ENCODE peak calls at places on chromosomes 3 and 15, in four cellular contexts. One of them, this sample, is unnamed. For H3K27me3, the result is how much of the 10 kb centered on the place peaks cover.

GRCh38 chr3:13027154-13027553 is 46.1 kb downstream of the IQSEC1 start:
- DNase-seq in right atrium auricular region: no peak
- DNase-seq in tibial artery: no peak
- DNase-seq in mesendoderm: peak
- DNase-seq in this sample: no peak

GRCh38 chr15:45690581-45691260 is 55.9 kb downstream of the SQOR start:
- DNase-seq in right atrium auricular region: no peak
- DNase-seq in mesendoderm: no peak
- DNase-seq in tibial artery: no peak
- DNase-seq in this sample: no peak

GRCh38 chr15:84961114-84961452 is 20.6 kb upstream of the PDE8A start:
- DNase-seq in mesendoderm: peak
- DNase-seq in tibial artery: no peak
- DNase-seq in right atrium auricular region: no peak
- DNase-seq in this sample: no peak

GRCh38 chr3:62134061-62134496 is 239.3 kb downstream of the FEZF2 start:
- DNase-seq in right atrium auricular region: peak
- DNase-seq in mesendoderm: no peak
- DNase-seq in tibial artery: peak
- DNase-seq in this sample: no peak

GRCh38 chr15:48391950-48392349 is 60.7 kb downstream of the DUT start:
- DNase-seq in mesendoderm: no peak
- DNase-seq in tibial artery: no peak
- DNase-seq in right atrium auricular region: no peak
- DNase-seq in this sample: no peak

GRCh38 chr3:184663756-184664155 is 48.1 kb downstream of the MAGEF1 start:
- DNase-seq in mesendoderm: no peak
- DNase-seq in tibial artery: no peak
- DNase-seq in right atrium auricular region: no peak
- DNase-seq in this sample: no peak

GRCh38 chr3:126551066-126551838 is 7.5 kb downstream of the C3orf22 start:
- DNase-seq in mesendoderm: no peak
- DNase-seq in right atrium auricular region: peak
- DNase-seq in tibial artery: no peak
- DNase-seq in this sample: peak

GRCh38 chr3:168914662-168915061 is 748.9 kb downstream of the MECOM start:
- DNase-seq in right atrium auricular region: no peak
- DNase-seq in mesendoderm: peak
- DNase-seq in tibial artery: no peak
- DNase-seq in this sample: no peak

GRCh38 chr15:38991701-38992100 is 427.1 kb upstream of the RASGRP1 start:
- DNase-seq in mesendoderm: peak
- DNase-seq in tibial artery: no peak
- DNase-seq in right atrium auricular region: no peak
- DNase-seq in this sample: peak

GRCh38 chr3:71564361-71564760 is 19.2 kb downstream of the FOXP1 start:
- DNase-seq in right atrium auricular region: no peak
- DNase-seq in tibial artery: peak
- DNase-seq in mesendoderm: no peak
- DNase-seq in this sample: no peak

GRCh38 chr3:71307884-71308697 is 275.4 kb downstream of the FOXP1 start:
- DNase-seq in mesendoderm: no peak
- DNase-seq in right atrium auricular region: no peak
- DNase-seq in tibial artery: no peak
- DNase-seq in this sample: no peak

GRCh38 chr15:50884583-50884982 is 23.9 kb upstream of the AP4E1 start:
- DNase-seq in mesendoderm: no peak
- DNase-seq in tibial artery: no peak
- DNase-seq in right atrium auricular region: no peak
- DNase-seq in this sample: peak

GRCh38 chr15:84600331-84600686 is 500 bp upstream of the ZSCAN2 start:
- DNase-seq in right atrium auricular region: peak
- DNase-seq in mesendoderm: peak
- DNase-seq in tibial artery: peak
- DNase-seq in this sample: peak

GRCh38 chr3:60010778-60011177 is 961.0 kb upstream of the CFAP20DC start:
- DNase-seq in tibial artery: no peak
- DNase-seq in right atrium auricular region: no peak
- DNase-seq in mesendoderm: no peak
- DNase-seq in this sample: no peak

GRCh38 chr3:129330413-129330812 is 51.7 kb downstream of the HMCES start:
- DNase-seq in tibial artery: no peak
- DNase-seq in mesendoderm: no peak
- DNase-seq in right atrium auricular region: no peak
- DNase-seq in this sample: no peak

GRCh38 chr3:197889204-197889930 is 60.6 kb upstream of the RPL35A start:
- DNase-seq in right atrium auricular region: no peak
- DNase-seq in mesendoderm: peak
- DNase-seq in tibial artery: no peak
- DNase-seq in this sample: no peak

GRCh38 chr3:8386221-8386620 is 115.4 kb upstream of the LMCD1 start:
- DNase-seq in mesendoderm: no peak
- DNase-seq in tibial artery: no peak
- DNase-seq in right atrium auricular region: no peak
- DNase-seq in this sample: no peak

GRCh38 chr15:94229591-94230365 is 1.6 kb upstream of the MCTP2 start:
- DNase-seq in tibial artery: no peak
- DNase-seq in mesendoderm: no peak
- DNase-seq in right atrium auricular region: no peak
- DNase-seq in this sample: no peak

GRCh38 chr15:57427367-57427821 is 51.1 kb downstream of the CGNL1 start:
- DNase-seq in tibial artery: peak
- DNase-seq in mesendoderm: peak
- DNase-seq in right atrium auricular region: peak
- DNase-seq in this sample: peak

GRCh38 chr3:23112491-23112890 is 90.6 kb upstream of the UBE2E2 start:
- DNase-seq in tibial artery: peak
- DNase-seq in mesendoderm: peak
- DNase-seq in right atrium auricular region: no peak
- DNase-seq in this sample: no peak

GRCh38 chr15:82043130-82043673 is 2.6 kb downstream of the MEX3B start:
- DNase-seq in tibial artery: no peak
- DNase-seq in mesendoderm: peak
- DNase-seq in right atrium auricular region: no peak
- DNase-seq in this sample: no peak

GRCh38 chr3:64072111-64072510 is 48.8 kb upstream of the PSMD6 start:
- DNase-seq in mesendoderm: no peak
- DNase-seq in right atrium auricular region: no peak
- DNase-seq in tibial artery: no peak
- DNase-seq in this sample: no peak

GRCh38 chr3:59143447-59143846 is 93.6 kb upstream of the CFAP20DC start:
- DNase-seq in mesendoderm: peak
- DNase-seq in right atrium auricular region: no peak
- DNase-seq in tibial artery: no peak
- DNase-seq in this sample: no peak

GRCh38 chr3:125512135-125512920 is 7.7 kb downstream of the SNX4 start:
- DNase-seq in tibial artery: no peak
- DNase-seq in mesendoderm: no peak
- DNase-seq in right atrium auricular region: no peak
- DNase-seq in this sample: no peak

GRCh38 chr3:53195602-53196574 is 34.9 kb downstream of the PRKCD start:
- DNase-seq in tibial artery: peak
- DNase-seq in mesendoderm: peak
- DNase-seq in right atrium auricular region: no peak
- DNase-seq in this sample: no peak

GRCh38 chr3:117964814-117965213 is 1069.8 kb downstream of the IGSF11 start:
- DNase-seq in tibial artery: no peak
- DNase-seq in right atrium auricular region: no peak
- DNase-seq in mesendoderm: no peak
- DNase-seq in this sample: no peak

DNA sequence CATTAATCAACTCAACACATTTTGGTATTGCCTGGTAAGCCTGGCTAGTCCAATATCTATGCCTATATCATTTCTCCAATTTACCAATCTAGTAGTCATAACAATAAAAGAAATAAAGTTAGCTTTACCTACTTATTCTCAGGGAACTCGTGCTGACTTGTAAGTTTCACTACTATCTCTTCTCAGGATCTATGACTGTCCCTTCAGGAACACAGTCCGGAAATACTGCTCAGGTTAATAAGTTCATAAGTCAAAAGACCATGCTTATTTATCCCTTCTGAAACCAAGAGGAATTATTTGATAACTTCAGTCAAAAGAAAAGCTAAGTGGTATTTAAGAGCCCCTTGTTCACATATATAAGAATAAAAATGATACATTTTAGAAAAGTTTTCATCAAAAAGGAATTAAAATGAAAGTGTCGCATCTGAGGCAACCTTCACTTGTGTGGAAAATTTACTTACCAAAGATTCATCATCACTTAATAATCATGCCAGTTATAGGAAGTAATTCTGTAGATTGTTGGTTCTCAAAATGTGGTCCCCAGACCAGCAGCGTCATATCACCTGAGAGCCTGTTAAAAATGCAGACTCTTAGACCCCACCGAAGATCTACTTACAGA is 15.5 kb upstream of the THRB start:
- DNase-seq in right atrium auricular region: no peak
- DNase-seq in mesendoderm: no peak
- DNase-seq in tibial artery: no peak
- DNase-seq in this sample: no peak
- H3K27me3 ChIP-seq in right atrium auricular region: under half
- H3K27me3 ChIP-seq in mesendoderm: under half
- H3K27me3 ChIP-seq in tibial artery: under half
- H3K27me3 ChIP-seq in this sample: under half

GRCh38 chr3:112445839-112446238 is 53.4 kb downstream of the BTLA start:
- DNase-seq in right atrium auricular region: no peak
- DNase-seq in mesendoderm: no peak
- DNase-seq in tibial artery: no peak
- DNase-seq in this sample: no peak

GRCh38 chr3:112446343-112446742 is 52.9 kb downstream of the BTLA start:
- DNase-seq in tibial artery: no peak
- DNase-seq in right atrium auricular region: no peak
- DNase-seq in mesendoderm: peak
- DNase-seq in this sample: no peak

GRCh38 chr3:112454098-112454884 is 45.0 kb downstream of the BTLA start:
- DNase-seq in right atrium auricular region: no peak
- DNase-seq in tibial artery: no peak
- DNase-seq in mesendoderm: no peak
- DNase-seq in this sample: no peak

GRCh38 chr3:112448939-112449338 is 50.3 kb downstream of the BTLA start:
- DNase-seq in mesendoderm: no peak
- DNase-seq in right atrium auricular region: no peak
- DNase-seq in tibial artery: no peak
- DNase-seq in this sample: no peak
- H3K27ac ChIP-seq in mesendoderm: no peak
- H3K27ac ChIP-seq in right atrium auricular region: no peak
- H3K27ac ChIP-seq in tibial artery: no peak
- H3K27ac ChIP-seq in this sample: no peak

DNA sequence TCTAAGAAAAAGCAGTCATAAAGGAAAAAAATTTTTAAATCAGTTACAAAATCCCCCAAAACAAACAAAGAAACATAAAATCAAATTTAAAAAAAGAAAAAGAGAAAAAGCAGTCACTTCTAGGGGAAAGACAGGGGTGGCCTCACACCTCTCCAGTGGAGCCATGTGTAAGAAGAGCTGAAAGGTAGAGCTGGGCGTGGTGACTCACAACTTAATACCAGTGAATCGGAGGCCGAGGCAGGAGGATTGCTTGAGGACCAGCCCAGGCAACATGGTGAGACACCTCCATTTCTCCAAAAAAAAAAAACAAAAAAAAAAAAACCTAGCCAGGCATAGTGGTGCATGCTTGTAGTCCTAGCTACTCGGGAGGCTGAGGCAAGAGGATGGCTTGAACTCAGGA is 14.7 kb downstream of the MESD start:
- DNase-seq in right atrium auricular region: no peak
- DNase-seq in mesendoderm: no peak
- DNase-seq in tibial artery: no peak
- DNase-seq in this sample: no peak
- H3K27me3 ChIP-seq in right atrium auricular region: under half
- H3K27me3 ChIP-seq in mesendoderm: under half
- H3K27me3 ChIP-seq in tibial artery: under half
- H3K27me3 ChIP-seq in this sample: under half

GRCh38 chr3:166471074-166471753 is 634.0 kb upstream of the BCHE start:
- DNase-seq in tibial artery: no peak
- DNase-seq in mesendoderm: no peak
- DNase-seq in right atrium auricular region: no peak
- DNase-seq in this sample: no peak
- H3K27ac ChIP-seq in tibial artery: no peak
- H3K27ac ChIP-seq in mesendoderm: no peak
- H3K27ac ChIP-seq in right atrium auricular region: no peak
- H3K27ac ChIP-seq in this sample: no peak

GRCh38 chr3:10882851-10883250 is 66.8 kb downstream of the SLC6A11 start:
- DNase-seq in tibial artery: no peak
- DNase-seq in mesendoderm: no peak
- DNase-seq in right atrium auricular region: no peak
- DNase-seq in this sample: no peak
- H3K27me3 ChIP-seq in tibial artery: under half
- H3K27me3 ChIP-seq in mesendoderm: under half
- H3K27me3 ChIP-seq in right atrium auricular region: under half
- H3K27me3 ChIP-seq in this sample: under half

GRCh38 chr15:101579766-101580165 is 72.4 kb downstream of the TM2D3 start:
- DNase-seq in tibial artery: no peak
- DNase-seq in right atrium auricular region: peak
- DNase-seq in mesendoderm: no peak
- DNase-seq in this sample: peak

GRCh38 chr15:101583284-101583683 is 68.9 kb downstream of the TM2D3 start:
- DNase-seq in tibial artery: no peak
- DNase-seq in mesendoderm: no peak
- DNase-seq in right atrium auricular region: no peak
- DNase-seq in this sample: no peak

GRCh38 chr15:101578443-101578894 is 73.7 kb downstream of the TM2D3 start:
- DNase-seq in mesendoderm: peak
- DNase-seq in right atrium auricular region: no peak
- DNase-seq in tibial artery: no peak
- DNase-seq in this sample: no peak
- H3K27ac ChIP-seq in mesendoderm: no peak
- H3K27ac ChIP-seq in right atrium auricular region: no peak
- H3K27ac ChIP-seq in tibial artery: no peak
- H3K27ac ChIP-seq in this sample: no peak